ENCODE peak calls at places on chromosomes 4 and X, in four cellular contexts. F, M, T and I are unnamed samples.

GRCh38 chr4:3654036-3654807 is 112.0 kb upstream of the ADRA2C start:
- DNase-seq in F (no peak), M (no peak), T (no peak), I (no peak)

GRCh38 chr4:171583790-171584189 is 229.4 kb upstream of the GALNTL6 start:
- DNase-seq in F (no peak), M (no peak), T (peak), I (no peak)

GRCh38 chr4:186037692-186038658 is 31.0 kb upstream of the TLR3 start:
- DNase-seq in F (no peak), M (peak), T (peak), I (peak)

GRCh38 chr4:158327525-158327924 is 117.2 kb downstream of the TMEM144 start:
- DNase-seq in F (no peak), M (no peak), T (no peak), I (peak)

GRCh38 chrX:25941559-25942250 is 196.4 kb upstream of the MAGEB18 start:
- DNase-seq in F (no peak), M (no peak), T (no peak), I (no peak)

GRCh38 chr4:153573221-153573620 is 107.1 kb downstream of the TMEM131L start:
- DNase-seq in F (no peak), M (no peak), T (no peak), I (no peak)

GRCh38 chr4:123415977-123416376 is 19.4 kb downstream of the SPRY1 start:
- DNase-seq in F (no peak), M (no peak), T (no peak), I (no peak)

GRCh38 chr4:156950950-156951349 is 20.6 kb downstream of the PDGFC start:
- DNase-seq in F (no peak), M (no peak), T (no peak), I (no peak)

GRCh38 chrX:11886745-11887144 is 128.7 kb downstream of the MSL3 start:
- DNase-seq in F (no peak), M (no peak), T (no peak), I (no peak)

GRCh38 chr4:187550256-187550950 is 445.2 kb upstream of the ZFP42 start:
- DNase-seq in F (no peak), M (no peak), T (no peak), I (no peak)

GRCh38 chr4:48275247-48275646 is 5.6 kb upstream of the TEC start:
- DNase-seq in F (no peak), M (no peak), T (peak), I (no peak)

GRCh38 chrX:103780701-103781402 is 4.2 kb downstream of the PLP1 start:
- DNase-seq in F (no peak), M (no peak), T (no peak), I (no peak)

GRCh38 chrX:103773445-103773844 is 3.2 kb upstream of the PLP1 start:
- DNase-seq in F (no peak), M (no peak), T (no peak), I (no peak)

GRCh38 chrX:103779156-103779555 is 2.5 kb downstream of the PLP1 start:
- DNase-seq in F (no peak), M (no peak), T (no peak), I (no peak)

GRCh38 chrX:103774070-103774642 is 2.5 kb upstream of the PLP1 start:
- DNase-seq in F (no peak), M (peak), T (peak), I (no peak)

GRCh38 chrX:103776586-103776985 is at the start of gene PLP1:
- DNase-seq in F (no peak), M (no peak), T (no peak), I (no peak)
- H3K4me3 ChIP-seq in F (no peak), M (no peak), T (no peak), I (no peak)

GRCh38 chr4:169417629-169418282 is 147.0 kb upstream of the SH3RF1 start:
- DNase-seq in F (no peak), M (no peak), T (no peak), I (no peak)

GRCh38 chr4:169416997-169417396 is 146.2 kb upstream of the SH3RF1 start:
- DNase-seq in F (no peak), M (no peak), T (peak), I (no peak)

GRCh38 chr4:169414913-169415312 is 144.2 kb upstream of the SH3RF1 start:
- DNase-seq in F (no peak), M (no peak), T (no peak), I (no peak)

GRCh38 chr4:169418846-169419245 is 148.1 kb upstream of the SH3RF1 start:
- DNase-seq in F (no peak), M (no peak), T (no peak), I (no peak)

DNA sequence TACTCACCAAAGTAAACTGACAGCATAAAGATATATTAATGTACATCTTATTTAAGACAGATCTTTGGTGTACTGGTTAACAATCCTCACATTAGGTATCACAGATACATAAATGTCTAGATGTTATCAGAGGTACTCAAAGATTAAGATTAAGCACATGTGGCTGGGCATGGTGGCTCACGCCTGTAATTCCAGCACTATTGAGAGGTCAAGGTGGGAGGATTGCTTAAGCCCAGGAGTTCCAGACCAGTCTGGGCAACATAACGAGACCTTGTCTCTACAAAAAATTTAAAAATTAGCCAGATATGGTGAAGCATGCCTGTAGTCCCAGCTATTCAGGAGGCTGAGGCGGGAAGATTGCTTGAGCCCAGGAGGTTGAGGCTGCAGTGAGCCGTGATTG is 145.7 kb upstream of the SH3RF1 start:
- DNase-seq in F (no peak), M (no peak), T (no peak), I (no peak)
- H3K4me3 ChIP-seq in F (no peak), M (no peak), T (no peak), I (no peak)

DNA sequence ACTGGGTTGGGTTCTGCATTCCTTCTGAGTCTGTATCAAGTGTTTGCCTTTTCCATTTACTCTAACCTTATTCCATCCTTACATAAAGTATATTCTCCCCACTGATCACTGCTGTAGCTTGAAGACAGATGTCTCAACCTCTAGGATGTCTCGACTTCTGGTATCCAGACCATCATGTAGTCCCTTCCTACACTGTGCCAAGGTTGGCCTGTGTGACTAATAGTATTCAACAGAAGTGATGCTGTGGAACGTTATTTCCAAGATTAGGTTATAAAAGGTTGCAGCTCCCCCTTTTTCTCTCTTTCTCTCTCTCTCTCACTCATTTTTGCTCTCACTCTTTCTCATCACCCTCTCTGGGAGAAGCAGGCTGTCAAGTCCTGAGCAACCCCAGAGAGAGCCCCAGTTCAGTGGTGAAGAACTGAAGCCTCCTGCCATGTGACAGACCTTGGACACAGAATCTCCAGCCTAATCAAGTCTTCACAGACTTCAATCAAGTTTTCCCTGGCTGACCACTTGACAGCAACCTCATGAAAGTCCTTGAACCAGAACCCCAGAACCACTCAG is 75.4 kb downstream of the PRDM5 start:
- DNase-seq in F (no peak), M (no peak), T (no peak), I (no peak)
- H3K4me3 ChIP-seq in F (no peak), M (no peak), T (no peak), I (no peak)

DNA sequence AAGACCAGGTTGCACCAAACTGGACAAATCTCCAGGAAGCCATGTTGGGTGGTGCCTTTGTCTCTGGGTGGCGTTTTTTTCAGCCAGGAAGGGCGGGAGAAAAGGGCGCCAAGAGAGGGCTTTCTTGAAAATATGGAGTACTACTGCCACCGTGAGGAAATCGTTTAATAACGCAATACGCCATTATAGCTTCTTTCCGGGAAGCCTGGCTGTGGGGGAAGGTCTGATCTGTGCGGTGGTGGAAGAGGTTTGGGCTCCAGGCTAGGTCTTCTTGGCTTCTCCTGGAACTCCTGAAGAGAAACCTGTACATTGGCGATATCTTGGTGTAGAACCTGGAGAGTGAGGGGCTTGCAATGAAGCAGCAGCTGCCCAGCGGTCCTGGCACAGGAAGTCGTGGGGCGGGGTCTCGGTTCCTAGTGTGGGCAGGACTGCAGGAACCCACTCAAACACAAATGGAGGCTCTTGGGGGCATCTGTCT is 202.7 kb downstream of the OR13H1 start:
- DNase-seq in F (no peak), M (no peak), T (peak), I (peak)
- H3K4me3 ChIP-seq in F (no peak), M (no peak), T (no peak), I (no peak)

DNA sequence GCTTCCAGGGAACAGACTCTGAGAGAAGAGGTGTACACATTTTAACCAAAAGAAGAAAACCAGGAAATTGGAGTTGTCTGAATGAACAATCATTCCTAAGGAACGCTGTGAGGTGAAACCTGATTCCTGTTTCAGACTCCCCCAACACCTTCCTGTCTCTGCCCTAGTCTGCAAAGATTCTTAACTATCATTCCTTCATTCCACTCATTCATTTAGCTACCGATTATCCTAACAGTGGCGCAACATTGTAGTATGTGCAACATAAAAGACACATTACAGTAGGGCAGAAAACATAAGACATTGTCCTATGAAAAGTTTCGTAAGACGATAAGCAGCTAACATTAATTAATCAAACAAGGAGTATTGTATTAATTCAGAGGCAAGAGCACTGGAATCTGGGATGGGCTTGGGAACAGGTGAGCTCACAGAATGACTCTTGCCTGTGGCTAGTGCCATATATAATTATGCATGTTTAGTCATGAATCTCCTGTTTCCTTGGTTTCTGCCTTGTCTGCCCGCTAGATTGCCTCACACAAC is 23.8 kb upstream of the ADH7 start:
- DNase-seq in F (no peak), M (no peak), T (no peak), I (no peak)
- H3K4me3 ChIP-seq in F (no peak), M (no peak), T (no peak), I (no peak)

GRCh38 chr4:13527983-13528822 is 16.1 kb downstream of the NKX3-2 start:
- DNase-seq in F (no peak), M (no peak), T (peak), I (no peak)
- H3K4me3 ChIP-seq in F (no peak), M (no peak), T (peak), I (no peak)

DNA sequence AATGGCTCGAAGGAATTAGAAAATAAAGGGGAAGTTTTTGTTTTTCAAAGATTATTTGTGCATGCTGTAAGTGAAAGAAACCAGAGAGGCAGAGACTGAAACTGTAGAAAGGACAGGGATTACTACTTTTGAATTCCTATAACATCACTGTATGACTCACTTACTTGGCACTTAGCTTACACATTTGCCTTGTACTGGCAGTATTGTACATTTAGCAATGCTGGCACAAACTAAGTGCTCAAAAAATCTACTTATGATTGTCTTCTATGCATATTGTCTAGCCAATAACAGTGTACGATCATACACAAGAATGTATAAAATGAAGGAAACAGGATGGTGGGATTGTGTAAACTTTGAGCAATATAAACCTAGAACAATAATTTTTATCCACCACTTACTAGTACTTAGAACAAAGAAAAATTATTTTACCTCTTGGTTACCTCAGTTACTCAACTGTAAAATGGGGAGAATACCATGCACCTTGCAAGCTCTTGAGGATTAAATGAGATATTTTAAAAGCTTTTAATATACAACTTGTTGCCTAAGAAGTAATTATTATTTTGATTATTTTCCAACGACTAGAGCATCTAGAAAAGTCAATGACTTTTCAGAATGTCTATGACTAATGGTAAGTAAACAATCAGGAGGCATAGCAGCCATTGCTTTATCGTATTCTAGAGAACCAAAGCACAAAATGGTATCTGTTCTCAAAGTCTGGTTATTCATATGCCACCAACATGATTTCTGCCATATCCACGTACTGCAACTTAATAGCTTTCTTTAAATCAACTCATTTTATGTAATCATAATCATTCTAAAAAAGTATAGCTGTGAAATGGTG is 4.7 kb downstream of the FAM120C start:
- DNase-seq in F (no peak), M (no peak), T (peak), I (no peak)
- H3K4me3 ChIP-seq in F (no peak), M (no peak), T (no peak), I (no peak)

GRCh38 chrX:129981207-129981553 is 1.3 kb upstream of the BCORL1 start:
- DNase-seq in F (no peak), M (no peak), T (no peak), I (no peak)

GRCh38 chrX:129981752-129982299 is 609 bp upstream of the BCORL1 start:
- DNase-seq in F (peak), M (no peak), T (no peak), I (no peak)

GRCh38 chrX:129979207-129979920 is 3.1 kb upstream of the BCORL1 start:
- DNase-seq in F (no peak), M (no peak), T (no peak), I (no peak)

GRCh38 chrX:129980540-129981206 is 1.8 kb upstream of the BCORL1 start:
- DNase-seq in F (peak), M (no peak), T (peak), I (no peak)

DNA sequence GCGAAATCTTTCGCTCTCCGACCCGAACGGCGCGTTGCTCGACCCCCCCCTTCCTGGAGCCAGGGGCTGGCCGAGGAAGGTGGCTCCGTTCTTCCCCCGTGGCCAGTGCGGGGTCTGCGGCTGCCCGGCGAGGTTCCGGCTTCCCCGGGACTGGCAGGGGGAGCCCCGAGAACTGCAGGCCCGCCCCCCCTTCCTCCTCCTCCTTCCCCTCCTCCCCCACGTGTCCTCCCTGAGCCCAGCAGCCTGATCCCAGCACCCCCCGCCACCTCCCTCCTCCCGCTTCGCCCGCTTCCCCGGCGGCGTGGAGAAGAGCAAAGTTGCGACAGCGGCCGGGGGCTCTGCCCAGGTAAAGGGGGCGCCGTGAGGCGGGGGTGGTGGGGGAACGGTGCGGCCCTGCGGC is 2.4 kb upstream of the BCORL1 start:
- DNase-seq in F (peak), M (no peak), T (peak), I (no peak)
- H3K4me3 ChIP-seq in F (no peak), M (no peak), T (peak), I (no peak)

DNA sequence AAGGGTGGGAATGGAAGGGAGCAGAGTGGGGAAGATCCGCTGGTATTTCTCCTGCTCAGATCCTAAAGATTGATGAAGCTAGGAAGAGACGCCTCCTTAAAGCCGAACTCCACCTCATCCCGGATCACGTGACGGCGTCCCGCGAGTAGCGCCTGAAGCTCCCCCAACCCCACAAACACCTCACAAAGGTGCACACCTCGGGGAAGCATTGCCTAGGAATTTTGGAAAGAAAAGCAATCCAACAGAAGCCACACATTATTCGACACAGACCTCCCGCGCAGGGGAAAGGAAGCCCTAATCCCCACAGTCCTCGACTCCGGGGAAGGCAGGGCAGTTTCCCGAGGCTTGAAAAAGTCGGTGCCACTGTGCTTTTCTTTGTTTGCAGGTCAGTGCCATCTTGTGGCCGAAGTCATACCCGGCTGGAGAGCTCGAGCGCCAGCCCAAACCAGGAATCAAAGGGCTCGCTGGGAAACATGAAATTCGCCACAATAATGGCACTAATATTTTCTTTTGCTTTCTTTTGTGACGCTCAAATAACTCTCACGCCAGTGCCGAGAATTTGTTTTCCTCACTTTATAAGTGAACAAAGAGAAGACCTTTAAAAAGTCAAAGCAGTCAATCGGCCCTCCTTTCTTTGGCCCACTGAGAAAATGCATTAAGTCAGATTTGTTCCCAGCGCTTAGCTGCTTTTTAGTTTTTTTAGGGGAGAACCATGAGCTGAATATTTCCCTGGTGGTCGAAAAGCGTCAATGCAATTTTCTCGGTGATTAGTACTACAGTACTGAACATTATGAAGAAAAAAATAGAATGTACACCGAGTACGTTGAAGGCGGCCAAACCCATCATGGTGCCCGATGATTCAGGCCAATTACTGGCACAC is at the start of gene NPY1R:
- DNase-seq in F (peak), M (peak), T (peak), I (peak)
- H3K4me3 ChIP-seq in F (peak), M (peak), T (no peak), I (peak)